ENCODE peak calls at places on chromosomes 2 and 18, in seven cellular contexts. One of them, this sample, is unnamed.

GRCh38 chr18:24482826-24483225 is 22.4 kb downstream of the HRH4 start:
- DNase-seq in H9: no peak
- DNase-seq in GM23248: no peak
- DNase-seq in mammary epithelial cell: no peak
- DNase-seq in hepatocyte: no peak
- DNase-seq in PC-3: no peak
- DNase-seq in IMR-90: no peak
- DNase-seq in this sample: no peak

GRCh38 chr2:10901160-10901559 is 10.6 kb upstream of the KCNF1 start:
- DNase-seq in GM23248: peak; percentile 75
- DNase-seq in IMR-90: peak; percentile 45
- DNase-seq in hepatocyte: peak; percentile 33
- DNase-seq in PC-3: peak; percentile 79
- DNase-seq in H9: no peak
- DNase-seq in mammary epithelial cell: peak; percentile 82
- DNase-seq in this sample: no peak

GRCh38 chr2:114046373-114046772 is 156.5 kb downstream of the ACTR3 start:
- DNase-seq in IMR-90: no peak
- DNase-seq in mammary epithelial cell: no peak
- DNase-seq in H9: no peak
- DNase-seq in GM23248: no peak
- DNase-seq in hepatocyte: no peak
- DNase-seq in PC-3: no peak
- DNase-seq in this sample: no peak

GRCh38 chr18:27604583-27604982 is 419.5 kb upstream of the CHST9 start:
- DNase-seq in mammary epithelial cell: no peak
- DNase-seq in H9: no peak
- DNase-seq in PC-3: peak; percentile 64
- DNase-seq in hepatocyte: peak; percentile 77
- DNase-seq in GM23248: peak; percentile 39
- DNase-seq in IMR-90: peak; percentile 21
- DNase-seq in this sample: no peak

GRCh38 chr18:59988098-59988706 is 88.4 kb downstream of the PMAIP1 start:
- DNase-seq in GM23248: peak; percentile 65
- DNase-seq in mammary epithelial cell: no peak
- DNase-seq in H9: no peak
- DNase-seq in IMR-90: peak; percentile 74
- DNase-seq in hepatocyte: peak; percentile 55
- DNase-seq in PC-3: peak; percentile 69
- DNase-seq in this sample: peak; percentile 52

GRCh38 chr2:28691774-28692281 is 59.8 kb upstream of the PPP1CB start:
- DNase-seq in IMR-90: peak; percentile 82
- DNase-seq in GM23248: peak; percentile 46
- DNase-seq in mammary epithelial cell: no peak
- DNase-seq in hepatocyte: peak; percentile 65
- DNase-seq in PC-3: peak; percentile 48
- DNase-seq in H9: peak; percentile 39
- DNase-seq in this sample: no peak

GRCh38 chr18:22223263-22223960 is 54.0 kb downstream of the GATA6 start:
- DNase-seq in hepatocyte: peak; percentile 94
- DNase-seq in GM23248: peak; percentile 99
- DNase-seq in IMR-90: peak; percentile 95
- DNase-seq in mammary epithelial cell: peak; percentile 99
- DNase-seq in H9: peak; percentile 62
- DNase-seq in PC-3: peak; percentile 98
- DNase-seq in this sample: no peak

GRCh38 chr2:152600698-152601097 is 116.6 kb downstream of the PRPF40A start:
- DNase-seq in PC-3: no peak
- DNase-seq in mammary epithelial cell: no peak
- DNase-seq in H9: no peak
- DNase-seq in IMR-90: peak; percentile 32
- DNase-seq in GM23248: no peak
- DNase-seq in hepatocyte: no peak
- DNase-seq in this sample: no peak

GRCh38 chr2:214856116-214856515 is 46.6 kb upstream of the BARD1 start:
- DNase-seq in H9: no peak
- DNase-seq in mammary epithelial cell: peak; percentile 34
- DNase-seq in IMR-90: peak; percentile 6
- DNase-seq in GM23248: peak; percentile 60
- DNase-seq in hepatocyte: no peak
- DNase-seq in PC-3: no peak
- DNase-seq in this sample: no peak

GRCh38 chr18:8003878-8004675 is 437.0 kb downstream of the PTPRM start:
- DNase-seq in hepatocyte: no peak
- DNase-seq in H9: no peak
- DNase-seq in GM23248: no peak
- DNase-seq in mammary epithelial cell: no peak
- DNase-seq in IMR-90: peak; percentile 77
- DNase-seq in PC-3: no peak
- DNase-seq in this sample: no peak

DNA sequence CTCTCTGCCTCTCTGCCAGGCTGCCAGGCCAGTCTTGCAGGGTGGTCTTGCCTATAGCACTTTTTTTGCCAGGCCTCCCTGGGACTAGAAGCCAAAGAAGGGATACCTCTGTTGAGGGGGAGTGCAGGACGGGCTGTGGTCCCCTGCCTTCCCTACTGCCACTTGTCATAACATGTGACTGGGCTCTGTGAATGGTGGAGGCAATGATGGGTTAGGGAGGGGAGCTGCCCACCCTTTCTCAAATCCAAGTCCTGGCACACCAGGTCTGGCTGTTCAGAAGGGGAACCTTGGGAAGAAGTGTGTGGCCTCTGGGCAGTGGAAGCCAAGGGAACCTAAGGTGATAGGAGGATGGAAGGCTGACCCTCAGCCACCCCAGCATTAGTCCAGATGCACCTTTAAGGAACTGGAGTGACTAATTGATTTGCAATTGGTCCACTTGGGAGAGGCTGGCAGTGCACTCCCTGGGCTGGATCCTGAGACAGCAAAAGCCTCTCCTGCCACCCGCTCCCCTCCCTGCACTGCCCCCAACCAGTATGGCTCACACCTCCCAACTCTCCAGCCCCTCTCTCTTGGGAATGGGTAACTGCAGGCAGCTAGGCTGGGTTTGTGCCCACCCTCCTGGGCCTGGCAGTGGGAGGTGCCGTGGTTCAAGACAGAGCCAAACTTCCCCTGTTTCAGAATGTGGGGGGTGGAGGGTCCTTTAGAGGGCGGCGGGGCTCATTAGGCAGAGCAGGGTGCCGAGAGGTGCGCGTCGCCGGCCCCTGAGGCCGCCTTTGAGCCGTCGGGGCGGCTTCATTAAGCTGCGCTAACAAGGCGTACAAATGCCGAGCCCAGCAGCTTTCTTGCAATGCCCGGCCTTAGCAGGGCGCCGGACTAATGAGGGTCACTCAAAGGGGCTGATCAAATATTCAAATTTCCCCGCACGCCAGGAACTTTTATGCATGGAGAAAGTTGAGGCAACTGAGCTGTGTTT is 4.5 kb upstream of the SIX3 start:
- DNase-seq in H9: peak; percentile 73
- DNase-seq in PC-3: no peak
- DNase-seq in hepatocyte: no peak
- DNase-seq in mammary epithelial cell: no peak
- DNase-seq in GM23248: no peak
- DNase-seq in IMR-90: no peak
- DNase-seq in this sample: no peak
- H4K20me1 ChIP-seq in H9: peaks cover 6% of the 10 kb centered on the region
- H4K20me1 ChIP-seq in PC-3: no peaks in the 10 kb centered on the region
- H4K20me1 ChIP-seq in hepatocyte: no peaks in the 10 kb centered on the region
- H4K20me1 ChIP-seq in mammary epithelial cell: no peaks in the 10 kb centered on the region
- H4K20me1 ChIP-seq in GM23248: no peaks in the 10 kb centered on the region
- H4K20me1 ChIP-seq in IMR-90: no peaks in the 10 kb centered on the region
- H4K20me1 ChIP-seq in this sample: no peaks in the 10 kb centered on the region

DNA sequence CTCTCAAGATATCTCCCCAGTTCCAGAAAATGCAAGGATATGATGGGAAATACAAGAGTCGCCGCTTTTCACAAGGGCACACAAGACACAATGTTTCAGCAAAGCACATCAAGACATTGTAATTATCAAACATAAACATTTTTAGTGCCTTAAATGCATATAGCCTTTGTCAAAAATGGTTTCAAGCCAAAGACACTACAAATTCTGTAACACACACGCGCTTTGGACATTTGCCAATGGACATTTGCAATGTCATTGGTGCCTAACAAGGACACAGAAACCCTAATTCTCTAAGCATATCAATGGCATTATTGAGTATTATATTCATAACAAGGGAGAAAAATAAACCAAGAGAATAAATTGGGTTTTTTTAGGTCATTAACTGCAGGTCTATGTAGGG is 16.1 kb downstream of the ADD2 start:
- DNase-seq in mammary epithelial cell: no peak
- DNase-seq in hepatocyte: no peak
- DNase-seq in IMR-90: no peak
- DNase-seq in GM23248: no peak
- DNase-seq in PC-3: no peak
- DNase-seq in H9: no peak
- DNase-seq in this sample: no peak
- H4K20me1 ChIP-seq in mammary epithelial cell: no peaks in the 10 kb centered on the region
- H4K20me1 ChIP-seq in hepatocyte: no peaks in the 10 kb centered on the region
- H4K20me1 ChIP-seq in IMR-90: no peaks in the 10 kb centered on the region
- H4K20me1 ChIP-seq in GM23248: no peaks in the 10 kb centered on the region
- H4K20me1 ChIP-seq in PC-3: no peaks in the 10 kb centered on the region
- H4K20me1 ChIP-seq in H9: peaks cover 3% of the 10 kb centered on the region
- H4K20me1 ChIP-seq in this sample: no peaks in the 10 kb centered on the region

DNA sequence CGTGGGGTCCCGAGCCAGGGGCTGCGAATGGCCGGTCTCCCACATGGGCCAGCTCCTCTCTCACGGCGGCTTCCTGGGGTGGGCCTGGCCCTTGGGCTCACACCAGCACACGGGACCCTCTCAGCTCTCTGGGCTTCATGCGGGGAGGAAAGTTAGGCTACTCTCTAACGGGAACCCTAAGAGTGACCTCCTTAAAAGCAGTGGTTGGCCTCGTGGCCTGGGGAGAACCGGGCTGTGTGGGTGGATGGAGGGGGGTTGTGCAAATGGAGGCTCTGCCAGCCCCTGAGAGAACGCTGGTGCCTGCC is 25.9 kb downstream of the RTP5 start:
- DNase-seq in mammary epithelial cell: no peak
- DNase-seq in IMR-90: no peak
- DNase-seq in H9: no peak
- DNase-seq in PC-3: no peak
- DNase-seq in hepatocyte: no peak
- DNase-seq in GM23248: no peak
- DNase-seq in this sample: no peak
- H4K20me1 ChIP-seq in mammary epithelial cell: no peaks in the 10 kb centered on the region
- H4K20me1 ChIP-seq in IMR-90: no peaks in the 10 kb centered on the region
- H4K20me1 ChIP-seq in H9: no peaks in the 10 kb centered on the region
- H4K20me1 ChIP-seq in PC-3: no peaks in the 10 kb centered on the region
- H4K20me1 ChIP-seq in hepatocyte: no peaks in the 10 kb centered on the region
- H4K20me1 ChIP-seq in GM23248: no peaks in the 10 kb centered on the region
- H4K20me1 ChIP-seq in this sample: peaks cover 51% of the 10 kb centered on the region

GRCh38 chr2:30456106-30456505 is 9.1 kb downstream of the LCLAT1 start:
- DNase-seq in PC-3: no peak
- DNase-seq in H9: peak; percentile 31
- DNase-seq in GM23248: no peak
- DNase-seq in mammary epithelial cell: no peak
- DNase-seq in IMR-90: no peak
- DNase-seq in hepatocyte: no peak
- DNase-seq in this sample: no peak

GRCh38 chr2:30456578-30456977 is 9.5 kb downstream of the LCLAT1 start:
- DNase-seq in H9: no peak
- DNase-seq in PC-3: no peak
- DNase-seq in mammary epithelial cell: no peak
- DNase-seq in GM23248: no peak
- DNase-seq in hepatocyte: no peak
- DNase-seq in IMR-90: no peak
- DNase-seq in this sample: no peak

GRCh38 chr2:30455339-30455738 is 8.3 kb downstream of the LCLAT1 start:
- DNase-seq in H9: no peak
- DNase-seq in hepatocyte: peak; percentile 12
- DNase-seq in GM23248: no peak
- DNase-seq in IMR-90: no peak
- DNase-seq in PC-3: no peak
- DNase-seq in mammary epithelial cell: no peak
- DNase-seq in this sample: no peak

GRCh38 chr2:30454571-30454970 is 7.5 kb downstream of the LCLAT1 start:
- DNase-seq in PC-3: no peak
- DNase-seq in GM23248: no peak
- DNase-seq in mammary epithelial cell: no peak
- DNase-seq in hepatocyte: no peak
- DNase-seq in IMR-90: peak; percentile 58
- DNase-seq in H9: no peak
- DNase-seq in this sample: no peak

GRCh38 chr2:30453498-30453897 is 6.5 kb downstream of the LCLAT1 start:
- DNase-seq in PC-3: no peak
- DNase-seq in H9: no peak
- DNase-seq in mammary epithelial cell: no peak
- DNase-seq in IMR-90: no peak
- DNase-seq in hepatocyte: no peak
- DNase-seq in GM23248: no peak
- DNase-seq in this sample: no peak
- H4K20me1 ChIP-seq in PC-3: peaks cover 20% of the 10 kb centered on the region
- H4K20me1 ChIP-seq in H9: no peaks in the 10 kb centered on the region
- H4K20me1 ChIP-seq in mammary epithelial cell: no peaks in the 10 kb centered on the region
- H4K20me1 ChIP-seq in IMR-90: no peaks in the 10 kb centered on the region
- H4K20me1 ChIP-seq in hepatocyte: peaks cover 3% of the 10 kb centered on the region
- H4K20me1 ChIP-seq in GM23248: no peaks in the 10 kb centered on the region
- H4K20me1 ChIP-seq in this sample: peaks cover 17% of the 10 kb centered on the region

This sample was measured in DND-41.